ENCODE peak calls at places on chromosomes 12 and 14, in seven cellular contexts. I, C, B, S, Z, R and H are unnamed samples.

GRCh38 chr12:663293-663871 is at the start of gene NINJ2:
- DNase-seq in I (no peak), C (no peak), B (no peak), S (no peak), Z (no peak), R (no peak), H (peak; percentile 20)

GRCh38 chr12:1117371-1117770 is 126.3 kb downstream of the ERC1 start:
- DNase-seq in I (no peak), C (no peak), B (peak; percentile 31), S (peak; percentile 44), Z (no peak), R (no peak), H (no peak)

GRCh38 chr12:64181504-64182291 is 40.4 kb downstream of the KICS2 start:
- DNase-seq in I (peak; percentile 49), C (peak; percentile 58), B (peak; percentile 99), S (peak; percentile 95), Z (no peak), R (peak; percentile 44), H (peak; percentile 33)

GRCh38 chr14:75548544-75548943 is 26.3 kb downstream of the BATF start:
- DNase-seq in I (no peak), C (no peak), B (peak; percentile 17), S (peak; percentile 85), Z (no peak), R (no peak), H (no peak)

GRCh38 chr12:111893287-111893686 is 51.3 kb downstream of the MAPKAPK5 start:
- DNase-seq in I (no peak), C (no peak), B (no peak), S (no peak), Z (no peak), R (no peak), H (no peak)

GRCh38 chr14:22850944-22851790 is 14.8 kb downstream of the MMP14 start:
- DNase-seq in I (no peak), C (peak; percentile 92), B (peak; percentile 92), S (peak; percentile 97), Z (peak; percentile 98), R (peak; percentile 92), H (peak; percentile 38)

GRCh38 chr12:1171657-1172056 is 180.6 kb downstream of the ERC1 start:
- DNase-seq in I (peak; percentile 80), C (no peak), B (no peak), S (no peak), Z (no peak), R (no peak), H (no peak)

GRCh38 chr12:103955811-103956514 is 9.7 kb upstream of the TDG start:
- DNase-seq in I (peak; percentile 44), C (no peak), B (no peak), S (no peak), Z (no peak), R (no peak), H (peak; percentile 13)

GRCh38 chr12:82015623-82016347 is 256.6 kb upstream of the PPFIA2 start:
- DNase-seq in I (no peak), C (no peak), B (no peak), S (no peak), Z (no peak), R (no peak), H (no peak)

GRCh38 chr14:75450381-75451276 is 22.8 kb downstream of the JDP2 start:
- DNase-seq in I (no peak), C (peak; percentile 67), B (peak; percentile 84), S (no peak), Z (peak; percentile 84), R (peak; percentile 90), H (no peak)

GRCh38 chr12:76878045-76878898 is 547 bp downstream of the CSRP2 start:
- DNase-seq in I (peak; percentile 82), C (no peak), B (peak; percentile 30), S (peak; percentile 8), Z (peak; percentile 77), R (no peak), H (peak; percentile 79)

GRCh38 chr14:101733211-101733610 is 28.3 kb upstream of the PPP2R5C start:
- DNase-seq in I (no peak), C (no peak), B (peak; percentile 77), S (peak; percentile 53), Z (no peak), R (no peak), H (peak; percentile 1)

GRCh38 chr12:46516238-46516932 is 143.8 kb upstream of the SLC38A2 start:
- DNase-seq in I (no peak), C (no peak), B (no peak), S (no peak), Z (peak; percentile 30), R (no peak), H (no peak)

GRCh38 chr12:70948236-70948975 is 27.9 kb upstream of the PTPRR start:
- DNase-seq in I (no peak), C (no peak), B (no peak), S (no peak), Z (no peak), R (no peak), H (no peak)

GRCh38 chr12:115661103-115661502 is 616.4 kb downstream of the MED13L start:
- DNase-seq in I (no peak), C (peak; percentile 32), B (no peak), S (peak; percentile 34), Z (no peak), R (peak; percentile 29), H (no peak)

GRCh38 chr12:51669996-51670395 is 79.0 kb downstream of the SCN8A start:
- DNase-seq in I (no peak), C (no peak), B (no peak), S (no peak), Z (no peak), R (no peak), H (no peak)

GRCh38 chr12:6570264-6570887 is 2.3 kb upstream of the NOP2 start:
- DNase-seq in I (peak; percentile 76), C (no peak), B (peak; percentile 41), S (peak; percentile 36), Z (peak; percentile 81), R (peak; percentile 56), H (peak; percentile 89)

GRCh38 chr14:91307046-91307445 is 62.5 kb upstream of the GPR68 start:
- DNase-seq in I (no peak), C (no peak), B (no peak), S (no peak), Z (peak; percentile 51), R (no peak), H (no peak)

GRCh38 chr12:57476162-57476992 is 3.3 kb downstream of the ARHGAP9 start:
- DNase-seq in I (no peak), C (no peak), B (no peak), S (no peak), Z (peak; percentile 81), R (peak; percentile 41), H (no peak)

GRCh38 chr12:52766351-52767019 is 10.7 kb downstream of the KRT76 start:
- DNase-seq in I (no peak), C (no peak), B (no peak), S (no peak), Z (no peak), R (no peak), H (no peak)

GRCh38 chr14:25406818-25407217 is 356.9 kb upstream of the STXBP6 start:
- DNase-seq in I (peak; percentile 76), C (no peak), B (peak; percentile 57), S (no peak), Z (no peak), R (no peak), H (peak; percentile 52)

GRCh38 chr12:44296624-44297197 is 460.8 kb downstream of the TMEM117 start:
- DNase-seq in I (no peak), C (no peak), B (no peak), S (no peak), Z (no peak), R (no peak), H (no peak)

GRCh38 chr14:72433511-72433910 is 460.4 kb downstream of the DPF3 start:
- DNase-seq in I (no peak), C (no peak), B (peak; percentile 60), S (peak; percentile 34), Z (no peak), R (no peak), H (no peak)

GRCh38 chr14:93923586-93923985 is 3.6 kb upstream of the FAM181A start:
- DNase-seq in I (no peak), C (no peak), B (no peak), S (no peak), Z (no peak), R (no peak), H (no peak)

GRCh38 chr12:105769486-105769885 is 369.3 kb downstream of the NUAK1 start:
- DNase-seq in I (no peak), C (no peak), B (no peak), S (peak; percentile 3), Z (no peak), R (no peak), H (no peak)

GRCh38 chr14:91911474-91912032 is 35.9 kb downstream of the FBLN5 start:
- DNase-seq in I (peak; percentile 73), C (no peak), B (peak; percentile 61), S (peak; percentile 64), Z (no peak), R (peak; percentile 43), H (peak; percentile 85)

GRCh38 chr12:47360771-47361388 is 281.1 kb upstream of the AMIGO2 start:
- DNase-seq in I (no peak), C (peak; percentile 15), B (no peak), S (no peak), Z (no peak), R (no peak), H (no peak)

GRCh38 chr12:97487470-97487869 is 24.9 kb downstream of the RMST start:
- DNase-seq in I (no peak), C (no peak), B (no peak), S (no peak), Z (no peak), R (no peak), H (no peak)

DNA sequence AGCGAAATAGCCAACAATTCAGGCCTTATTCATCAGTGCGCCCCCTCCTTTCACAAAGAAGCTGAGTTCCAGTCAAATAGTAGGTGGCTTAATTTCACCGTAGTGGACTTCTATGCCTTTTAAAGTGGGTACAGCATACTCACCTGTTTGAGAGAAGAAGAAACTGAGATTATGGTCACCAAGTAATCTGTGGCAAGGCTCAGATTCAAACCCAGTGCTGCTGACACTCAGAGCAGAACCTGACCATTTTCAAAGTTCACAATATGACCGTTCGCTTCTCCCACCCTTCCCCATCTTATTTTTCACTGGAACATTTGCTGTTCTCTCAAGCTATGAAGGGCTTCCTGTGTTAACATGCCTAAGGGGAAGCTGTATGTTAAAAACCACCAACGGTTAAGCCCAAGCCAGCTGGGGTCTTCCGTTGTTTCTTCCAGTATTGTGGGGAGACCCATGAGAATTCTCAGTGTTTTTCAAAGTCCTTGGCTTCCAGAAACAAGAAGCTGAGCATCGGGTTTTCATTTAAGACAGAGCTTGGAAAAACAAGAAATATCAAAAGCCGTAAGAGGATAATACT is 6.1 kb upstream of the PSMA6 start:
- DNase-seq in I (no peak), C (no peak), B (no peak), S (no peak), Z (no peak), R (no peak), H (no peak)
- H3K4me3 ChIP-seq in I (no peak overlapping the region), C (no peak overlapping the region), B (no peak overlapping the region), S (no peak overlapping the region), Z (no peak overlapping the region), R (no peak overlapping the region), H (no peak overlapping the region)

GRCh38 chr14:68975667-68976066 is 3.4 kb downstream of the ACTN1 start:
- DNase-seq in I (no peak), C (no peak), B (no peak), S (peak; percentile 73), Z (peak; percentile 78), R (no peak), H (no peak)
- H3K36me3 ChIP-seq in I (no peaks in the 10 kb centered on the region), C (peaks cover 26% of the 10 kb centered on the region), B (peaks cover 54% of the 10 kb centered on the region), S (peaks cover 20% of the 10 kb centered on the region), Z (no peaks in the 10 kb centered on the region), R (peaks cover 19% of the 10 kb centered on the region), H (peaks cover 13% of the 10 kb centered on the region)

GRCh38 chr12:12502813-12503146 is 59.9 kb downstream of the DUSP16 start:
- DNase-seq in I (no peak), C (no peak), B (no peak), S (no peak), Z (no peak), R (no peak), H (no peak)
- H3K4me3 ChIP-seq in I (no peak overlapping the region), C (no peak overlapping the region), B (no peak overlapping the region), S (no peak overlapping the region), Z (no peak overlapping the region), R (no peak overlapping the region), H (no peak overlapping the region)

GRCh38 chr12:25100203-25100602 is 94.8 kb downstream of the DNAI7 start:
- DNase-seq in I (no peak), C (no peak), B (no peak), S (no peak), Z (no peak), R (no peak), H (no peak)
- H3K36me3 ChIP-seq in I (no peaks in the 10 kb centered on the region), C (peaks cover 9% of the 10 kb centered on the region), B (no peaks in the 10 kb centered on the region), S (no peaks in the 10 kb centered on the region), Z (no peaks in the 10 kb centered on the region), R (no peaks in the 10 kb centered on the region), H (no peaks in the 10 kb centered on the region)